ENCODE peak calls at places on chromosomes 12 and 14, in six cellular contexts. H is HepG2, Z is HCT116, K is H1, B is K562, L is SK-N-SH. W is an unnamed sample.

GRCh38 chr14:95460647-95461478 is 55.6 kb downstream of the SYNE3 start:
- DNase-seq in B (no peak), Z (peak), L (no peak), K (no peak), H (no peak), W (no peak)

GRCh38 chr14:77181603-77182437 is at the start of gene TMEM63C:
- DNase-seq in B (no peak), Z (peak), K (peak), H (peak), L (peak), W (peak)

GRCh38 chr12:1575287-1575798 is 19.0 kb downstream of the FBXL14 start:
- DNase-seq in L (peak), Z (no peak), K (no peak), H (no peak), B (no peak), W (no peak)

GRCh38 chr14:81301813-81302212 is 81.1 kb upstream of the GTF2A1 start:
- DNase-seq in B (no peak), L (no peak), Z (no peak), K (no peak), H (no peak), W (no peak)

GRCh38 chr14:73613046-73613383 is 698 bp downstream of the ACOT6 start:
- DNase-seq in Z (no peak), L (no peak), B (no peak), H (no peak), K (no peak), W (no peak)

GRCh38 chr12:98592825-98593322 is 612 bp upstream of the SLC25A3 start:
- DNase-seq in Z (no peak), K (no peak), B (peak), L (peak), H (no peak), W (no peak)

GRCh38 chr12:132362966-132363660 is 33.7 kb upstream of the GALNT9 start:
- DNase-seq in H (no peak), L (no peak), B (no peak), K (no peak), Z (no peak), W (no peak)

GRCh38 chr14:104425763-104426691 is 153.5 kb upstream of the C14orf180 start:
- DNase-seq in L (no peak), K (no peak), Z (no peak), H (no peak), B (no peak), W (no peak)

GRCh38 chr12:7555752-7556151 is 52.2 kb upstream of the CD163 start:
- DNase-seq in H (no peak), K (no peak), L (no peak), Z (peak), B (peak), W (no peak)

GRCh38 chr12:85644508-85644907 is 191.7 kb downstream of the RASSF9 start:
- DNase-seq in Z (no peak), L (no peak), B (no peak), H (no peak), K (no peak), W (no peak)

GRCh38 chr12:6052940-6053329 is 71.5 kb downstream of the VWF start:
- DNase-seq in K (no peak), B (no peak), L (no peak), H (no peak), Z (no peak), W (no peak)

GRCh38 chr12:115456946-115457689 is 773.1 kb upstream of the TBX3 start:
- DNase-seq in Z (peak), L (no peak), K (no peak), H (peak), B (no peak), W (no peak)

GRCh38 chr14:93522221-93522620 is 91.5 kb downstream of the UNC79 start:
- DNase-seq in B (no peak), Z (no peak), L (no peak), K (no peak), H (no peak), W (no peak)

GRCh38 chr12:6272300-6273208 is 37.9 kb upstream of the PLEKHG6 start:
- DNase-seq in L (no peak), K (no peak), Z (peak), H (no peak), B (no peak), W (no peak)

GRCh38 chr12:90460681-90461080 is 494.3 kb downstream of the CCER1 start:
- DNase-seq in K (no peak), Z (no peak), H (no peak), B (no peak), L (no peak), W (no peak)

GRCh38 chr14:51367600-51367931 is 127.5 kb downstream of the TMX1 start:
- DNase-seq in B (no peak), L (no peak), H (no peak), Z (no peak), K (no peak), W (no peak)

GRCh38 chr12:58787021-58787760 is 133.1 kb downstream of the LRIG3 start:
- DNase-seq in Z (no peak), B (no peak), H (no peak), K (no peak), L (no peak), W (no peak)

GRCh38 chr12:124094733-124095132 is 121.7 kb downstream of the ZNF664 start:
- DNase-seq in H (no peak), K (no peak), B (no peak), Z (no peak), L (no peak), W (no peak)

GRCh38 chr14:101834387-101835165 is 73.1 kb downstream of the PPP2R5C start:
- DNase-seq in L (no peak), K (no peak), Z (no peak), H (no peak), B (no peak), W (no peak)

GRCh38 chr14:103408491-103409155 is 23.4 kb downstream of the MARK3 start:
- DNase-seq in L (no peak), K (no peak), B (no peak), H (no peak), Z (no peak), W (no peak)

GRCh38 chr14:51087024-51087423 is 7.9 kb downstream of the TRIM9 start:
- DNase-seq in L (no peak), Z (peak), H (no peak), B (peak), K (no peak), W (no peak)

GRCh38 chr14:23441076-23441475 is 5.6 kb upstream of the MYH7 start:
- DNase-seq in Z (no peak), L (no peak), H (no peak), B (peak), K (no peak), W (no peak)

GRCh38 chr14:102988054-102988453 is 65.6 kb downstream of the AMN start:
- DNase-seq in H (no peak), L (no peak), Z (no peak), B (no peak), K (no peak), W (no peak)

GRCh38 chr12:94445662-94446061 is 14.0 kb downstream of the CEP83 start:
- DNase-seq in L (no peak), Z (no peak), H (no peak), B (no peak), K (no peak), W (no peak)

GRCh38 chr14:20455355-20456300 is 602 bp downstream of the APEX1 start:
- DNase-seq in B (peak), H (no peak), Z (no peak), K (no peak), L (peak), W (no peak)

GRCh38 chr12:88952543-88952942 is 372.3 kb upstream of the KITLG start:
- DNase-seq in K (no peak), L (no peak), Z (peak), B (no peak), H (peak), W (no peak)

GRCh38 chr12:70243510-70244331 is 488 bp downstream of the CNOT2 start:
- DNase-seq in K (peak), H (peak), Z (peak), B (peak), L (peak), W (no peak)

GRCh38 chr12:67650528-67651379 is 2.2 kb downstream of the DYRK2 start:
- DNase-seq in H (no peak), B (no peak), L (no peak), K (no peak), Z (no peak), W (no peak)

GRCh38 chr12:104263580-104264358 is 39.8 kb upstream of the EID3 start:
- DNase-seq in L (peak), B (no peak), H (no peak), K (no peak), Z (no peak), W (no peak)

GRCh38 chr12:68378859-68379628 is 46.9 kb upstream of the MDM1 start:
- DNase-seq in B (peak), L (no peak), Z (no peak), H (no peak), K (no peak), W (no peak)

GRCh38 chr12:58413794-58414193 is 472.4 kb downstream of the ATP23 start:
- DNase-seq in K (no peak), H (no peak), L (no peak), B (no peak), Z (no peak), W (no peak)

GRCh38 chr14:101601603-101602465 is 40.5 kb downstream of the DIO3 start:
- DNase-seq in K (no peak), B (no peak), L (no peak), Z (no peak), H (no peak), W (no peak)

GRCh38 chr12:5034605-5035004 is 9.1 kb upstream of the KCNA5 start:
- DNase-seq in Z (no peak), L (no peak), H (no peak), B (no peak), K (no peak), W (no peak)

GRCh38 chr12:81403348-81403747 is 325.5 kb downstream of the ACSS3 start:
- DNase-seq in L (no peak), H (no peak), Z (no peak), K (no peak), B (no peak), W (no peak)

GRCh38 chr14:80958258-80958657 is 2.8 kb downstream of the TSHR start:
- DNase-seq in Z (no peak), H (no peak), B (no peak), K (no peak), L (no peak), W (no peak)

GRCh38 chr12:22467190-22467589 is 77.2 kb downstream of the C2CD5 start:
- DNase-seq in K (no peak), L (no peak), B (no peak), Z (no peak), H (no peak), W (no peak)

GRCh38 chr12:122978507-122978955 is 1.9 kb upstream of the ARL6IP4 start:
- DNase-seq in L (no peak), Z (no peak), B (no peak), K (no peak), H (no peak), W (no peak)

GRCh38 chr14:30550335-30550734 is 8.6 kb upstream of the G2E3 start:
- DNase-seq in L (no peak), B (no peak), Z (no peak), K (no peak), H (no peak), W (no peak)

DNA sequence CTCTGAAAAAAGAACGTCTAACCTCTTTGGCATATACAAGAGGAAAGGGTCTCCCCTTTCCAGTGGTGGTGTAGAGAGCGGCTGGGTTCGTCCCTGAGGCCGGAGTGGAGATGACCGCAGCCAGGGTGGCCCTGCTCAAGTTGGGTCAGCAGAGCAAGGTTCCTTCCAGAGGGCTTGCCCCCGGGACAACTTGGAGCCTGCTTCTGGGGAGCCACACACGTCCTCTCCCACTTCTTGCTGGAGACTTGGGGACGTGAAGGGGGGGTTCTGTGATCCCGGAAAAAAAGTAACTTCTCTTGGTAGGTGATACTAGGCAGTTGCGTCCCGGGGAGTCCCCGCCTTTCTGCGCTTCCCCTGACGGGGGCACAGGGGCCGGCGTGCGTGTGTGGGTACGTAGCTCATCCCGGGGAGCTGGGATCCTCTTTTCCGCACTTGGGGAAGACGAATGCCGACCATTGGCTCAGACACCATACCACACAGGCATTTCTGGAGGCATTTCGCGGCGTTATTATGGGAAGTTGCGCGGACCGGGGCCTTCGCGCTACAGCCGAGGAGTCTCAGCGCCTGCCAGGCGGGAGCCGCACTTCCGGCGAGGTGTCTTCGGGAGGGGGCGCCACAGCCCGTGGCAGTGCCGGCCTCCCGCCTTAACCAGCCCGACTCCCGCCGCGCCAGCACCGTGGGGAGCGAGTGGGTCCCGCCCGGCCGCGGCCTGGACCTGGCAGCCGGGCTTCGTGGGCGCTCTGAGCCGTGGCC is 14.8 kb upstream of the PAX9 start:
- DNase-seq in H (no peak), Z (no peak), B (no peak), K (peak), L (no peak), W (no peak)
- TF ChIP-seq MAX in H (no peak), Z (no peak), B (no peak), K (peak), L (no peak), W (no peak)

GRCh38 chr12:33718631-33719030 is 279.0 kb upstream of the SYT10 start:
- DNase-seq in B (no peak), Z (no peak), L (no peak), K (no peak), H (no peak), W (no peak)
- TF ChIP-seq SIN3A in B (no peak), Z (no peak), L (no peak), K (no peak), H (no peak), W (no peak)

DNA sequence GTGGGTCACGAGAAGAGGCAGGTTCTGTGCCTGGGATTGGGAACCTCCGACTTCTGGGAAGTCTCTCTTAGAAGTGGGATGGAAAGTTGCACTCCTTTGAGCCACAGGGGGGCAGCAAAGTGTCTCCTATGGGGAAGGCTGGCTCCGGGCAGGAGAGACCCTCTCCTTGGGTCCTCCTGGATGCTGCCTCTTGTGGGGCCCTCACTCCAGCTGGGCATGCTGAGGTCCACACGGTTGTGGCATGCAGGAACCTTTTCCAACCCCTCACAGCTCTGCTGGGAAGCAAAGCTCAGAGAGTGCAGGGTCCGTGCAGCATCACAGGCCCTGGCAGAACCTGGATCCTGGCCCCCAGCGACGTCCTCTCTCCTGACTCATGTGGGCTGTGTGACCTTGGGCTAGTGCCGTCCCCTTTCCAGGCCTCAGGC is 17.4 kb downstream of the SDSL start:
- DNase-seq in Z (no peak), L (peak), H (peak), K (peak), B (peak), W (no peak)
- TF ChIP-seq MAX in Z (no peak), L (no peak), H (no peak), K (no peak), B (no peak), W (no peak)

GRCh38 chr14:58969951-58970751 is 218.3 kb upstream of the DAAM1 start:
- DNase-seq in B (no peak), H (no peak), Z (no peak), L (no peak), K (peak), W (peak)
- TF ChIP-seq SIN3A in B (no peak), H (no peak), Z (no peak), L (no peak), K (no peak), W (no peak)

GRCh38 chr12:41274643-41275042 is 86.5 kb downstream of the PDZRN4 start:
- DNase-seq in H (no peak), Z (no peak), B (no peak), L (no peak), K (no peak), W (no peak)

GRCh38 chr12:41277019-41277770 is 89.1 kb downstream of the PDZRN4 start:
- DNase-seq in B (peak), L (peak), K (no peak), Z (peak), H (peak), W (no peak)
- TF ChIP-seq MAX in B (no peak), L (no peak), K (no peak), Z (no peak), H (no peak), W (no peak)

GRCh38 chr12:57236224-57236924 is 6.9 kb downstream of the SHMT2 start:
- DNase-seq in L (no peak), B (no peak), H (no peak), Z (no peak), K (peak), W (no peak)
- TF ChIP-seq SIN3A in L (no peak), B (no peak), H (no peak), Z (no peak), K (no peak), W (no peak)

GRCh38 chr12:66603458-66603857 is 75.4 kb downstream of the GRIP1 start:
- DNase-seq in K (no peak), Z (no peak), L (no peak), H (no peak), B (no peak), W (no peak)

GRCh38 chr12:66600805-66601392 is 78.0 kb downstream of the GRIP1 start:
- DNase-seq in L (no peak), Z (no peak), H (no peak), K (no peak), B (no peak), W (no peak)

GRCh38 chr12:66602483-66603143 is 76.3 kb downstream of the GRIP1 start:
- DNase-seq in H (no peak), B (no peak), L (no peak), K (no peak), Z (no peak), W (no peak)

GRCh38 chr12:66598081-66598480 is 80.8 kb downstream of the GRIP1 start:
- DNase-seq in Z (no peak), B (no peak), K (no peak), L (no peak), H (no peak), W (no peak)

GRCh38 chr12:66603981-66604380 is 74.9 kb downstream of the GRIP1 start:
- DNase-seq in L (no peak), K (no peak), H (no peak), Z (no peak), B (no peak), W (no peak)
- TF ChIP-seq MAX in L (no peak), K (no peak), H (no peak), Z (no peak), B (no peak), W (no peak)